ENCODE peak calls at places on chromosomes 5 and 9, in six cellular contexts. One of them, this sample, is unnamed.

GRCh38 chr5:133896446-133896845 is 72.0 kb downstream of the C5orf15 start:
- DNase-seq in HepG2: no peak
- DNase-seq in GM12878: no peak
- DNase-seq in A549: no peak
- DNase-seq in K562: no peak
- DNase-seq in endothelial cell of umbilical vein: no peak
- DNase-seq in this sample: no peak

GRCh38 chr9:85089188-85089969 is 419.9 kb downstream of the NTRK2 start:
- DNase-seq in K562: no peak
- DNase-seq in HepG2: no peak
- DNase-seq in endothelial cell of umbilical vein: no peak
- DNase-seq in GM12878: no peak
- DNase-seq in A549: no peak
- DNase-seq in this sample: no peak

GRCh38 chr5:74660146-74660545 is 19.6 kb upstream of the ENC1 start:
- DNase-seq in A549: no peak
- DNase-seq in endothelial cell of umbilical vein: no peak
- DNase-seq in HepG2: no peak
- DNase-seq in K562: no peak
- DNase-seq in GM12878: no peak
- DNase-seq in this sample: no peak

GRCh38 chr5:98742395-98743073 is 30.9 kb upstream of the RGMB start:
- DNase-seq in endothelial cell of umbilical vein: no peak
- DNase-seq in HepG2: no peak
- DNase-seq in A549: no peak
- DNase-seq in K562: no peak
- DNase-seq in GM12878: no peak
- DNase-seq in this sample: no peak

GRCh38 chr5:45274241-45274640 is 421.9 kb downstream of the HCN1 start:
- DNase-seq in GM12878: no peak
- DNase-seq in HepG2: no peak
- DNase-seq in K562: no peak
- DNase-seq in endothelial cell of umbilical vein: no peak
- DNase-seq in A549: no peak
- DNase-seq in this sample: no peak

GRCh38 chr9:125399165-125399564 is 137.5 kb downstream of the GAPVD1 start:
- DNase-seq in endothelial cell of umbilical vein: no peak
- DNase-seq in A549: no peak
- DNase-seq in GM12878: no peak
- DNase-seq in HepG2: no peak
- DNase-seq in K562: peak
- DNase-seq in this sample: no peak

GRCh38 chr9:78769684-78770083 is 472.8 kb downstream of the PSAT1 start:
- DNase-seq in GM12878: no peak
- DNase-seq in endothelial cell of umbilical vein: no peak
- DNase-seq in A549: peak
- DNase-seq in HepG2: no peak
- DNase-seq in K562: no peak
- DNase-seq in this sample: no peak

GRCh38 chr5:8954801-8955200 is 591.1 kb downstream of the SEMA5A start:
- DNase-seq in K562: no peak
- DNase-seq in GM12878: no peak
- DNase-seq in A549: no peak
- DNase-seq in endothelial cell of umbilical vein: no peak
- DNase-seq in HepG2: no peak
- DNase-seq in this sample: no peak

GRCh38 chr9:108052431-108053080 is 563.0 kb upstream of the KLF4 start:
- DNase-seq in HepG2: no peak
- DNase-seq in A549: no peak
- DNase-seq in GM12878: no peak
- DNase-seq in K562: no peak
- DNase-seq in endothelial cell of umbilical vein: no peak
- DNase-seq in this sample: no peak

GRCh38 chr5:106862450-106863193 is 808.1 kb downstream of the EFNA5 start:
- DNase-seq in GM12878: no peak
- DNase-seq in endothelial cell of umbilical vein: peak
- DNase-seq in A549: peak
- DNase-seq in K562: no peak
- DNase-seq in HepG2: no peak
- DNase-seq in this sample: no peak

GRCh38 chr5:149629421-149629820 is 48.1 kb downstream of the ARHGEF37 start:
- DNase-seq in A549: no peak
- DNase-seq in GM12878: no peak
- DNase-seq in HepG2: no peak
- DNase-seq in K562: no peak
- DNase-seq in endothelial cell of umbilical vein: no peak
- DNase-seq in this sample: no peak

GRCh38 chr9:123453058-123453667 is 97.2 kb downstream of the CRB2 start:
- DNase-seq in HepG2: no peak
- DNase-seq in GM12878: no peak
- DNase-seq in A549: no peak
- DNase-seq in K562: no peak
- DNase-seq in endothelial cell of umbilical vein: no peak
- DNase-seq in this sample: no peak

GRCh38 chr9:35350827-35351549 is 138.9 kb upstream of the RUSC2 start:
- DNase-seq in A549: no peak
- DNase-seq in GM12878: no peak
- DNase-seq in endothelial cell of umbilical vein: peak
- DNase-seq in HepG2: no peak
- DNase-seq in K562: no peak
- DNase-seq in this sample: no peak

GRCh38 chr5:164581889-164582288 is 1076.5 kb downstream of the MAT2B start:
- DNase-seq in HepG2: no peak
- DNase-seq in GM12878: no peak
- DNase-seq in A549: no peak
- DNase-seq in K562: no peak
- DNase-seq in endothelial cell of umbilical vein: no peak
- DNase-seq in this sample: no peak

GRCh38 chr9:117706421-117707150 is 2.4 kb downstream of the TLR4 start:
- DNase-seq in endothelial cell of umbilical vein: peak
- DNase-seq in K562: no peak
- DNase-seq in GM12878: no peak
- DNase-seq in A549: no peak
- DNase-seq in HepG2: no peak
- DNase-seq in this sample: no peak

GRCh38 chr5:115184780-115185179 is 15.1 kb upstream of the TRIM36 start:
- DNase-seq in endothelial cell of umbilical vein: no peak
- DNase-seq in GM12878: no peak
- DNase-seq in HepG2: no peak
- DNase-seq in K562: no peak
- DNase-seq in A549: no peak
- DNase-seq in this sample: no peak

DNA sequence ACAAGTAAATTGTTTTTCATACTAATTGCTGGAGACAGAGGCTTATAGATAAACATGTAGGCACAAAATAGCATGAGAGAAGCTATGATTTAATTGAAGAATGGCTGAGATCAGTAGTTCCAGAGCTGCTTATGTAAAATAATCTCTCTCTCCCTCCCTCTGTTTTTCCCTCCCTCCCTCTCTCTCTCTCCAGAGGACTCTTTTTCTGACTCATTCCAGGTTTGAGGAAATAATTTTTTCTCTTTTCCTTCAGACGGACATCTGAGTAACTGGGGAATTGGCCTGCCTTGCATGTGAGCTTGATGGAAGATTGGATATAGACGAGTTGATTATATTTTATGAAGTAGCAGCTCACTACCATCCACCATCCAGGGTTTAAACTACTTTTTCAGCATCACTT is 35.5 kb downstream of the KCTD16 start:
- DNase-seq in endothelial cell of umbilical vein: no peak
- DNase-seq in K562: no peak
- DNase-seq in A549: no peak
- DNase-seq in GM12878: no peak
- DNase-seq in HepG2: no peak
- DNase-seq in this sample: no peak
- TF ChIP-seq CTCF in endothelial cell of umbilical vein: no peak
- TF ChIP-seq CTCF in K562: no peak
- TF ChIP-seq CTCF in A549: no peak
- TF ChIP-seq CTCF in GM12878: no peak
- TF ChIP-seq CTCF in HepG2: no peak
- TF ChIP-seq CTCF in this sample: no peak

GRCh38 chr5:157511656-157512644 is 51.9 kb downstream of the NIPAL4 start:
- DNase-seq in K562: peak
- DNase-seq in HepG2: peak
- DNase-seq in GM12878: no peak
- DNase-seq in A549: peak
- DNase-seq in endothelial cell of umbilical vein: peak
- DNase-seq in this sample: peak
- TF ChIP-seq MYC in K562: no peak
- TF ChIP-seq MYC in HepG2: no peak
- TF ChIP-seq MYC in GM12878: no peak
- TF ChIP-seq MYC in A549: no peak
- TF ChIP-seq MYC in endothelial cell of umbilical vein: no peak
- TF ChIP-seq MYC in this sample: no peak

GRCh38 chr9:131999692-132000551 is 79.7 kb downstream of the MED27 start:
- DNase-seq in A549: no peak
- DNase-seq in HepG2: no peak
- DNase-seq in GM12878: peak
- DNase-seq in endothelial cell of umbilical vein: peak
- DNase-seq in K562: no peak
- DNase-seq in this sample: no peak
- TF ChIP-seq CTCF in A549: no peak
- TF ChIP-seq CTCF in HepG2: no peak
- TF ChIP-seq CTCF in GM12878: no peak
- TF ChIP-seq CTCF in endothelial cell of umbilical vein: no peak
- TF ChIP-seq CTCF in K562: no peak
- TF ChIP-seq CTCF in this sample: no peak

GRCh38 chr5:109614316-109614715 is 75.4 kb upstream of the MAN2A1 start:
- DNase-seq in GM12878: no peak
- DNase-seq in K562: no peak
- DNase-seq in endothelial cell of umbilical vein: no peak
- DNase-seq in A549: no peak
- DNase-seq in HepG2: no peak
- DNase-seq in this sample: no peak

GRCh38 chr5:109610581-109610980 is 79.1 kb upstream of the MAN2A1 start:
- DNase-seq in HepG2: no peak
- DNase-seq in endothelial cell of umbilical vein: no peak
- DNase-seq in A549: no peak
- DNase-seq in GM12878: no peak
- DNase-seq in K562: no peak
- DNase-seq in this sample: no peak

GRCh38 chr5:109611061-109611460 is 78.7 kb upstream of the MAN2A1 start:
- DNase-seq in K562: no peak
- DNase-seq in GM12878: no peak
- DNase-seq in A549: no peak
- DNase-seq in HepG2: no peak
- DNase-seq in endothelial cell of umbilical vein: no peak
- DNase-seq in this sample: no peak

GRCh38 chr5:109611505-109611904 is 78.2 kb upstream of the MAN2A1 start:
- DNase-seq in K562: no peak
- DNase-seq in A549: no peak
- DNase-seq in endothelial cell of umbilical vein: no peak
- DNase-seq in HepG2: no peak
- DNase-seq in GM12878: no peak
- DNase-seq in this sample: peak

DNA sequence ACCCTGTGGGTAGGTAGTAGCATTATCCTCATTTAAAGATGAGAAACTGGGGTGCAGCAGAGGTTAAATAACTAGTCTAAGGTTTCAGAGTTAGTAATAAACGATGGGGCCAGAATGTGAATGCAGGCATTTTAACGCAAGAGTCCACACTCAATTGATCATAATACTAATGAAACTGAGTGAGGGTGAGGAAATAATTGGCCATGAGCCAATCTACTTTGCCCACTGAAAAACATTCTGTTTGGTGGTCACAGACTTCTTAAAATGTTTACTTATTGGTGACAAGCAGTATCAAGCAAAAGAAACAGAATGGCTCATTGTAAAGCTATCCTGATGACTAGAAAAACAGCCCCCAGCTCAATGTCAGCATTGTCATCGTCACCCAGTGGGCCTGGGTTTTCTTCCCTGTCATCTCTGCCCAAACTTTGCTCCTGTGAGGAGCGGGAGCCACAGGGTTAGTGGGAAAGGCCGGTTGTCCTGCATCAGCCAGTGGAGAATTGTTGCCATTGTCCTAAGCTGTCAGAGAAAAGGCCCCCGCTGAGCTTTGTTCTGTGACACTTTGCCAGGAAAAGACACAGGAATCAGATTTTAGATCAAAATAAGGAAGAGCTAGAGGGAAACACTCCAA is 77.3 kb upstream of the MAN2A1 start:
- DNase-seq in endothelial cell of umbilical vein: no peak
- DNase-seq in A549: no peak
- DNase-seq in K562: no peak
- DNase-seq in HepG2: no peak
- DNase-seq in GM12878: no peak
- DNase-seq in this sample: no peak
- TF ChIP-seq MYC in endothelial cell of umbilical vein: no peak
- TF ChIP-seq MYC in A549: no peak
- TF ChIP-seq MYC in K562: no peak
- TF ChIP-seq MYC in HepG2: no peak
- TF ChIP-seq MYC in GM12878: no peak
- TF ChIP-seq MYC in this sample: no peak